ENCODE peak calls at places on chromosomes 6 and 20, in six cellular contexts. O, D, V, J, S and G are unnamed samples.

GRCh38 chr6:44401138-44401537 is 13.6 kb downstream of the CDC5L start:
- DNase-seq in O (no peak), D (no peak), V (no peak), J (no peak), S (no peak), G (no peak)

GRCh38 chr6:36852481-36853147 is 13.4 kb upstream of the CPNE5 start:
- DNase-seq in O (peak; percentile 83), D (no peak), V (no peak), J (no peak), S (no peak), G (no peak)

GRCh38 chr20:603116-603640 is 6.9 kb downstream of the TCF15 start:
- DNase-seq in O (no peak), D (no peak), V (no peak), J (no peak), S (no peak), G (no peak)

GRCh38 chr20:34622821-34623451 is 54.0 kb downstream of the PIGU start:
- DNase-seq in O (no peak), D (peak; percentile 74), V (no peak), J (no peak), S (no peak), G (no peak)

GRCh38 chr6:31659649-31660223 is 842 bp downstream of the C6orf47 start:
- DNase-seq in O (no peak), D (no peak), V (no peak), J (peak; percentile 64), S (no peak), G (no peak)

GRCh38 chr6:16747232-16748027 is 13.8 kb downstream of the ATXN1 start:
- DNase-seq in O (no peak), D (no peak), V (no peak), J (no peak), S (no peak), G (no peak)

GRCh38 chr20:58969439-58969838 is 11.6 kb upstream of the NELFCD start:
- DNase-seq in O (no peak), D (no peak), V (no peak), J (no peak), S (no peak), G (no peak)

GRCh38 chr20:59772931-59773913 is 160.2 kb downstream of the SYCP2 start:
- DNase-seq in O (no peak), D (no peak), V (no peak), J (peak; percentile 77), S (no peak), G (no peak)

GRCh38 chr6:40587240-40588069 is at the start of gene LRFN2:
- DNase-seq in O (peak; percentile 45), D (peak; percentile 92), V (peak; percentile 86), J (peak; percentile 90), S (peak; percentile 49), G (peak; percentile 90)

GRCh38 chr6:33189164-33189563 is 3.1 kb downstream of the COL11A2 start:
- DNase-seq in O (no peak), D (no peak), V (no peak), J (no peak), S (no peak), G (no peak)

GRCh38 chr6:33189625-33190024 is 2.6 kb downstream of the COL11A2 start:
- DNase-seq in O (no peak), D (no peak), V (no peak), J (no peak), S (no peak), G (no peak)

GRCh38 chr6:33192105-33192646 is at the start of gene COL11A2:
- DNase-seq in O (no peak), D (peak; percentile 86), V (no peak), J (no peak), S (no peak), G (no peak)

GRCh38 chr6:33191383-33192104 is 723 bp downstream of the COL11A2 start:
- DNase-seq in O (no peak), D (no peak), V (no peak), J (no peak), S (no peak), G (no peak)

DNA sequence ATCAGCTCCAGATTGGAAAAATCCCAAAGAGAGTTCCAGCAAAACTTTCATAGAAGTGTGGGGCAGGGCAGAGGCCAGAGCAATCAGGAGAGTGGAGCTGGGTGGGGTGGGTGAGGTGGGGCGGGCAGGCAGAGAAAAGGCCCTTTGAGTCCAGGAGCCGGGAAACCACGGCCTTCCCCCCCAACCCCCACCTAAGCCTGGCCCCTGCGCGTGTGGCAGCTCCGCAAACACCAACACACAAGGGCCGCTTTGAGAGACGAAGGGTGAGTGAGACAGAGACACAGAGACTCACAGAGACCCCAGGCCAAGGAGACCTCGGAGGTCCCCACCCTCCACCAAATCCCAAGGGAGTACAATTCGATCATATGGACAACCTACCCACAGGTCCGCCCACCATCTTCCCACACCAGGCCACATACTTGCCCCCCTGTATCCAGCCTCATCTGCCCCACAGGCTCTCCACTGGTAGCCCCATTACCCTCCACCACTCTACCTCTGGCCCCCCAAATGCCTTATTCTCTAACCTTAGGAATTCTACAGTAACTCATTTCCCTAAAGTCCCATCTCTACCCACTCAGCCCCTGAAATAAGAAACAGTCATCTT is 1.7 kb downstream of the COL11A2 start:
- DNase-seq in O (no peak), D (no peak), V (no peak), J (no peak), S (no peak), G (no peak)
- TF ChIP-seq CTCF in O (no peak), D (no peak), V (no peak), J (no peak), S (no peak), G (no peak)

GRCh38 chr6:160079686-160080043 is 42.0 kb upstream of the SLC22A1 start:
- DNase-seq in O (no peak), D (peak; percentile 21), V (no peak), J (no peak), S (no peak), G (no peak)
- H3K4me3 ChIP-seq in O (no peak overlapping the region), D (no peak overlapping the region), V (no peak overlapping the region), J (no peak overlapping the region), S (no peak overlapping the region), G (no peak overlapping the region)

GRCh38 chr20:42639140-42639539 is 550.6 kb downstream of the PTPRT start:
- DNase-seq in O (no peak), D (no peak), V (no peak), J (no peak), S (no peak), G (no peak)

GRCh38 chr20:42628683-42629082 is 561.0 kb downstream of the PTPRT start:
- DNase-seq in O (no peak), D (no peak), V (no peak), J (no peak), S (no peak), G (no peak)

GRCh38 chr20:42635699-42636411 is 553.9 kb downstream of the PTPRT start:
- DNase-seq in O (no peak), D (no peak), V (no peak), J (no peak), S (no peak), G (no peak)

DNA sequence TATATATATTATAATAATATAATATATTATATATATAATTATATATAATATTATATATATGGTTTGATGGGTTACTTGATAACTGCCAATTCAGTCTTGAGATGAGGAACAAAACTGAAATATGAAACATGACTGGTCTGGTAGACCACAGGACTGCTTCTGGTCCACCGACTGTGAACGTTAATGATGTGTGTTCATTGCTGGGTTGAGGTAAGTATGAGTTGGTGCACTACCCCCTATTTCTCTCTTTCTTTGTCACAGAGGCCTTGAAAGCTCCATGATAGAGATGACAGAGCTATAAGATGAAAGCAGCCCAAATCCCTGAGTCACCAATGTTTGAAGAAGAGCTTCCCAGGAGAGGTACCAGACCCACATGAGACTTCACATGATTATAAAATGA is 555.6 kb downstream of the PTPRT start:
- DNase-seq in O (no peak), D (no peak), V (no peak), J (no peak), S (no peak), G (no peak)
- H3K36me3 ChIP-seq in O (no peaks in the 10 kb centered on the region), D (no peaks in the 10 kb centered on the region), V (no peaks in the 10 kb centered on the region), J (no peaks in the 10 kb centered on the region), S (no peaks in the 10 kb centered on the region), G (no peaks in the 10 kb centered on the region)

DNA sequence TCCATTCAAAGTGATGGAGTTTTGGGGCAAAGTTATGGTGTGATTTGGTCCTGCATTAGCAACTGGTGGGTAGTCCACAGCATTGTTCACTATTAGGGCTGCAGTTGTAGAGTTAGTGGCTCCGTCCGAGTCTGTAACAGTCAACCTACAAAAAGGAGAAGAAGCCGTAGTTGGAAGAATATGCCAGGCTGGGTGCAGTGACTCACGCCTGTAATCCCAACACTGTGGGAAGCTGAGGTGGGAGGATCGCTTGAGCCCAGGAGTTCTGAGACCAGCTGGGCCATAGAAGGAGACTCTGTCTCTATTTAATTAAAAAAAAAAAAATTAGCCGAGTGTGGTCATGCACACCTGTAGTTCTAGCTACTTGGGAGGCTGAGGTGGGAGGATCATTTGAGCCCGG is 69.5 kb downstream of the KIAA0319 start:
- DNase-seq in O (no peak), D (no peak), V (no peak), J (no peak), S (no peak), G (no peak)
- TF ChIP-seq CTCF in O (no peak), D (no peak), V (no peak), J (no peak), S (no peak), G (no peak)

GRCh38 chr20:63619086-63619485 is 7.8 kb downstream of the GMEB2 start:
- DNase-seq in O (no peak), D (peak; percentile 66), V (no peak), J (no peak), S (no peak), G (peak; percentile 53)
- H3K4me3 ChIP-seq in O (no peak overlapping the region), D (no peak overlapping the region), V (no peak overlapping the region), J (no peak overlapping the region), S (no peak overlapping the region), G (no peak overlapping the region)

GRCh38 chr20:49260218-49260617 is 17.6 kb downstream of the ZNFX1 start:
- DNase-seq in O (no peak), D (no peak), V (no peak), J (no peak), S (no peak), G (no peak)
- H3K36me3 ChIP-seq in O (peaks cover 89% of the 10 kb centered on the region), D (peaks cover 100% of the 10 kb centered on the region), V (no peaks in the 10 kb centered on the region), J (peaks cover 39% of the 10 kb centered on the region), S (peaks cover 5% of the 10 kb centered on the region), G (peaks cover 81% of the 10 kb centered on the region)